ENCODE peak calls at places on chromosomes 3 and 15, in nine cellular contexts. One of them, this sample, is unnamed.

GRCh38 chr3:153289334-153289808 is 127.3 kb downstream of the RAP2B start:
- DNase-seq in left lung: no peak
- DNase-seq in RWPE1: no peak
- DNase-seq in IMR-90: peak; percentile 63
- DNase-seq in GM12865: no peak
- DNase-seq in psoas muscle: no peak
- DNase-seq in NCI-H345: no peak
- DNase-seq in mucosa of descending colon: no peak
- DNase-seq in stimulated activated CD4-positive, alpha-beta T cell treated with anti-CD3 and anti-CD28 coated beads, Interleukin-1b, Interleukin-23, amount 100 ng/mL, for 1 hour: no peak
- DNase-seq in this sample: no peak

GRCh38 chr3:54040476-54040875 is 81.9 kb upstream of the CACNA2D3 start:
- DNase-seq in psoas muscle: no peak
- DNase-seq in NCI-H345: no peak
- DNase-seq in mucosa of descending colon: no peak
- DNase-seq in GM12865: no peak
- DNase-seq in RWPE1: no peak
- DNase-seq in left lung: no peak
- DNase-seq in IMR-90: no peak
- DNase-seq in stimulated activated CD4-positive, alpha-beta T cell treated with anti-CD3 and anti-CD28 coated beads, Interleukin-1b, Interleukin-23, amount 100 ng/mL, for 1 hour: no peak
- DNase-seq in this sample: no peak

GRCh38 chr15:39976291-39977274 is 42.7 kb downstream of the EIF2AK4 start:
- DNase-seq in left lung: peak; percentile 81
- DNase-seq in stimulated activated CD4-positive, alpha-beta T cell treated with anti-CD3 and anti-CD28 coated beads, Interleukin-1b, Interleukin-23, amount 100 ng/mL, for 1 hour: no peak
- DNase-seq in IMR-90: peak; percentile 52
- DNase-seq in mucosa of descending colon: peak; percentile 55
- DNase-seq in NCI-H345: no peak
- DNase-seq in psoas muscle: peak; percentile 76
- DNase-seq in RWPE1: peak; percentile 55
- DNase-seq in GM12865: no peak
- DNase-seq in this sample: no peak

GRCh38 chr3:139378587-139378986 is 10.9 kb downstream of the COPB2 start:
- DNase-seq in NCI-H345: peak; percentile 75
- DNase-seq in IMR-90: peak; percentile 52
- DNase-seq in RWPE1: no peak
- DNase-seq in mucosa of descending colon: no peak
- DNase-seq in stimulated activated CD4-positive, alpha-beta T cell treated with anti-CD3 and anti-CD28 coated beads, Interleukin-1b, Interleukin-23, amount 100 ng/mL, for 1 hour: no peak
- DNase-seq in psoas muscle: no peak
- DNase-seq in left lung: no peak
- DNase-seq in GM12865: no peak
- DNase-seq in this sample: no peak

GRCh38 chr15:79418693-79419279 is 13.3 kb upstream of the MINAR1 start:
- DNase-seq in stimulated activated CD4-positive, alpha-beta T cell treated with anti-CD3 and anti-CD28 coated beads, Interleukin-1b, Interleukin-23, amount 100 ng/mL, for 1 hour: no peak
- DNase-seq in RWPE1: no peak
- DNase-seq in NCI-H345: no peak
- DNase-seq in left lung: no peak
- DNase-seq in psoas muscle: no peak
- DNase-seq in IMR-90: no peak
- DNase-seq in GM12865: no peak
- DNase-seq in mucosa of descending colon: no peak
- DNase-seq in this sample: no peak

GRCh38 chr3:63972196-63972595 is 51.1 kb downstream of the PSMD6 start:
- DNase-seq in RWPE1: no peak
- DNase-seq in left lung: no peak
- DNase-seq in IMR-90: peak; percentile 89
- DNase-seq in mucosa of descending colon: no peak
- DNase-seq in NCI-H345: no peak
- DNase-seq in stimulated activated CD4-positive, alpha-beta T cell treated with anti-CD3 and anti-CD28 coated beads, Interleukin-1b, Interleukin-23, amount 100 ng/mL, for 1 hour: no peak
- DNase-seq in psoas muscle: no peak
- DNase-seq in GM12865: no peak
- DNase-seq in this sample: no peak

GRCh38 chr15:80010131-80010673 is 39.2 kb upstream of the BCL2A1 start:
- DNase-seq in NCI-H345: peak; percentile 39
- DNase-seq in IMR-90: no peak
- DNase-seq in GM12865: peak; percentile 77
- DNase-seq in mucosa of descending colon: no peak
- DNase-seq in psoas muscle: no peak
- DNase-seq in left lung: no peak
- DNase-seq in RWPE1: peak; percentile 45
- DNase-seq in stimulated activated CD4-positive, alpha-beta T cell treated with anti-CD3 and anti-CD28 coated beads, Interleukin-1b, Interleukin-23, amount 100 ng/mL, for 1 hour: no peak
- DNase-seq in this sample: no peak

GRCh38 chr3:54957711-54958110 is 29.9 kb upstream of the LRTM1 start:
- DNase-seq in psoas muscle: no peak
- DNase-seq in RWPE1: no peak
- DNase-seq in IMR-90: peak; percentile 31
- DNase-seq in left lung: no peak
- DNase-seq in mucosa of descending colon: no peak
- DNase-seq in NCI-H345: peak; percentile 27
- DNase-seq in stimulated activated CD4-positive, alpha-beta T cell treated with anti-CD3 and anti-CD28 coated beads, Interleukin-1b, Interleukin-23, amount 100 ng/mL, for 1 hour: no peak
- DNase-seq in GM12865: no peak
- DNase-seq in this sample: no peak

GRCh38 chr3:87120221-87120620 is 106.9 kb upstream of the CHMP2B start:
- DNase-seq in psoas muscle: no peak
- DNase-seq in IMR-90: no peak
- DNase-seq in GM12865: no peak
- DNase-seq in mucosa of descending colon: no peak
- DNase-seq in RWPE1: no peak
- DNase-seq in NCI-H345: no peak
- DNase-seq in stimulated activated CD4-positive, alpha-beta T cell treated with anti-CD3 and anti-CD28 coated beads, Interleukin-1b, Interleukin-23, amount 100 ng/mL, for 1 hour: no peak
- DNase-seq in left lung: no peak
- DNase-seq in this sample: no peak

GRCh38 chr15:44670087-44670945 is 6.9 kb upstream of the SPG11 start:
- DNase-seq in RWPE1: no peak
- DNase-seq in NCI-H345: no peak
- DNase-seq in GM12865: no peak
- DNase-seq in psoas muscle: no peak
- DNase-seq in stimulated activated CD4-positive, alpha-beta T cell treated with anti-CD3 and anti-CD28 coated beads, Interleukin-1b, Interleukin-23, amount 100 ng/mL, for 1 hour: no peak
- DNase-seq in left lung: no peak
- DNase-seq in IMR-90: no peak
- DNase-seq in mucosa of descending colon: no peak
- DNase-seq in this sample: no peak

GRCh38 chr3:181722156-181722555 is 10.4 kb downstream of the SOX2 start:
- DNase-seq in psoas muscle: no peak
- DNase-seq in left lung: no peak
- DNase-seq in IMR-90: no peak
- DNase-seq in RWPE1: no peak
- DNase-seq in stimulated activated CD4-positive, alpha-beta T cell treated with anti-CD3 and anti-CD28 coated beads, Interleukin-1b, Interleukin-23, amount 100 ng/mL, for 1 hour: no peak
- DNase-seq in mucosa of descending colon: no peak
- DNase-seq in GM12865: no peak
- DNase-seq in NCI-H345: peak; percentile 76
- DNase-seq in this sample: no peak

GRCh38 chr15:27587810-27588209 is 511.3 kb downstream of the OCA2 start:
- DNase-seq in IMR-90: no peak
- DNase-seq in left lung: no peak
- DNase-seq in GM12865: no peak
- DNase-seq in stimulated activated CD4-positive, alpha-beta T cell treated with anti-CD3 and anti-CD28 coated beads, Interleukin-1b, Interleukin-23, amount 100 ng/mL, for 1 hour: no peak
- DNase-seq in NCI-H345: peak; percentile 27
- DNase-seq in mucosa of descending colon: no peak
- DNase-seq in psoas muscle: no peak
- DNase-seq in RWPE1: peak; percentile 8
- DNase-seq in this sample: no peak

GRCh38 chr15:81567924-81568323 is 193.9 kb upstream of the TMC3 start:
- DNase-seq in RWPE1: no peak
- DNase-seq in GM12865: no peak
- DNase-seq in left lung: no peak
- DNase-seq in NCI-H345: no peak
- DNase-seq in mucosa of descending colon: no peak
- DNase-seq in stimulated activated CD4-positive, alpha-beta T cell treated with anti-CD3 and anti-CD28 coated beads, Interleukin-1b, Interleukin-23, amount 100 ng/mL, for 1 hour: no peak
- DNase-seq in IMR-90: no peak
- DNase-seq in psoas muscle: no peak
- DNase-seq in this sample: no peak

GRCh38 chr3:180680097-180680430 is 775 bp upstream of the CCDC39 start:
- DNase-seq in GM12865: peak; percentile 61
- DNase-seq in psoas muscle: no peak
- DNase-seq in IMR-90: peak; percentile 18
- DNase-seq in RWPE1: peak; percentile 43
- DNase-seq in NCI-H345: peak; percentile 87
- DNase-seq in left lung: no peak
- DNase-seq in mucosa of descending colon: no peak
- DNase-seq in stimulated activated CD4-positive, alpha-beta T cell treated with anti-CD3 and anti-CD28 coated beads, Interleukin-1b, Interleukin-23, amount 100 ng/mL, for 1 hour: no peak
- DNase-seq in this sample: peak; percentile 1

GRCh38 chr3:126146525-126147146 is 33.8 kb downstream of the ALDH1L1 start:
- DNase-seq in left lung: peak; percentile 51
- DNase-seq in mucosa of descending colon: no peak
- DNase-seq in stimulated activated CD4-positive, alpha-beta T cell treated with anti-CD3 and anti-CD28 coated beads, Interleukin-1b, Interleukin-23, amount 100 ng/mL, for 1 hour: no peak
- DNase-seq in GM12865: no peak
- DNase-seq in psoas muscle: peak; percentile 33
- DNase-seq in RWPE1: no peak
- DNase-seq in IMR-90: no peak
- DNase-seq in NCI-H345: no peak
- DNase-seq in this sample: no peak

GRCh38 chr3:68239542-68239941 is 585.1 kb upstream of the SUCLG2 start:
- DNase-seq in left lung: no peak
- DNase-seq in IMR-90: no peak
- DNase-seq in GM12865: no peak
- DNase-seq in mucosa of descending colon: no peak
- DNase-seq in psoas muscle: no peak
- DNase-seq in stimulated activated CD4-positive, alpha-beta T cell treated with anti-CD3 and anti-CD28 coated beads, Interleukin-1b, Interleukin-23, amount 100 ng/mL, for 1 hour: no peak
- DNase-seq in NCI-H345: no peak
- DNase-seq in RWPE1: no peak
- DNase-seq in this sample: no peak

GRCh38 chr3:123329636-123330340 is 119.1 kb downstream of the ADCY5 start:
- DNase-seq in left lung: peak; percentile 32
- DNase-seq in NCI-H345: no peak
- DNase-seq in psoas muscle: no peak
- DNase-seq in GM12865: no peak
- DNase-seq in IMR-90: no peak
- DNase-seq in RWPE1: no peak
- DNase-seq in mucosa of descending colon: no peak
- DNase-seq in stimulated activated CD4-positive, alpha-beta T cell treated with anti-CD3 and anti-CD28 coated beads, Interleukin-1b, Interleukin-23, amount 100 ng/mL, for 1 hour: no peak
- DNase-seq in this sample: no peak

GRCh38 chr3:73206006-73206405 is 144.5 kb downstream of the EBLN2 start:
- DNase-seq in NCI-H345: no peak
- DNase-seq in psoas muscle: no peak
- DNase-seq in left lung: no peak
- DNase-seq in IMR-90: no peak
- DNase-seq in RWPE1: no peak
- DNase-seq in stimulated activated CD4-positive, alpha-beta T cell treated with anti-CD3 and anti-CD28 coated beads, Interleukin-1b, Interleukin-23, amount 100 ng/mL, for 1 hour: no peak
- DNase-seq in GM12865: no peak
- DNase-seq in mucosa of descending colon: no peak
- DNase-seq in this sample: no peak

GRCh38 chr3:64002248-64002647 is 21.0 kb downstream of the PSMD6 start:
- DNase-seq in IMR-90: no peak
- DNase-seq in NCI-H345: no peak
- DNase-seq in left lung: no peak
- DNase-seq in psoas muscle: no peak
- DNase-seq in RWPE1: no peak
- DNase-seq in mucosa of descending colon: no peak
- DNase-seq in GM12865: no peak
- DNase-seq in stimulated activated CD4-positive, alpha-beta T cell treated with anti-CD3 and anti-CD28 coated beads, Interleukin-1b, Interleukin-23, amount 100 ng/mL, for 1 hour: no peak
- DNase-seq in this sample: no peak

GRCh38 chr15:72184165-72184811 is 13.3 kb downstream of the GRAMD2A start:
- DNase-seq in stimulated activated CD4-positive, alpha-beta T cell treated with anti-CD3 and anti-CD28 coated beads, Interleukin-1b, Interleukin-23, amount 100 ng/mL, for 1 hour: no peak
- DNase-seq in IMR-90: no peak
- DNase-seq in GM12865: no peak
- DNase-seq in NCI-H345: no peak
- DNase-seq in psoas muscle: peak; percentile 65
- DNase-seq in mucosa of descending colon: peak; percentile 53
- DNase-seq in RWPE1: peak; percentile 53
- DNase-seq in left lung: peak; percentile 91
- DNase-seq in this sample: no peak

GRCh38 chr3:57756528-57757401 is 656 bp downstream of the SLMAP start:
- DNase-seq in mucosa of descending colon: peak; percentile 73
- DNase-seq in psoas muscle: peak; percentile 81
- DNase-seq in RWPE1: no peak
- DNase-seq in left lung: peak; percentile 88
- DNase-seq in IMR-90: peak; percentile 74
- DNase-seq in NCI-H345: peak; percentile 24
- DNase-seq in stimulated activated CD4-positive, alpha-beta T cell treated with anti-CD3 and anti-CD28 coated beads, Interleukin-1b, Interleukin-23, amount 100 ng/mL, for 1 hour: no peak
- DNase-seq in GM12865: peak; percentile 48
- DNase-seq in this sample: no peak

GRCh38 chr3:38459499-38460048 is 5.9 kb downstream of the ACVR2B start:
- DNase-seq in left lung: no peak
- DNase-seq in GM12865: no peak
- DNase-seq in psoas muscle: no peak
- DNase-seq in RWPE1: no peak
- DNase-seq in IMR-90: no peak
- DNase-seq in NCI-H345: no peak
- DNase-seq in mucosa of descending colon: no peak
- DNase-seq in stimulated activated CD4-positive, alpha-beta T cell treated with anti-CD3 and anti-CD28 coated beads, Interleukin-1b, Interleukin-23, amount 100 ng/mL, for 1 hour: no peak
- DNase-seq in this sample: no peak

GRCh38 chr15:75891895-75892294 is 11.8 kb upstream of the FBXO22 start:
- DNase-seq in psoas muscle: no peak
- DNase-seq in stimulated activated CD4-positive, alpha-beta T cell treated with anti-CD3 and anti-CD28 coated beads, Interleukin-1b, Interleukin-23, amount 100 ng/mL, for 1 hour: no peak
- DNase-seq in IMR-90: peak; percentile 96
- DNase-seq in mucosa of descending colon: no peak
- DNase-seq in left lung: no peak
- DNase-seq in RWPE1: peak; percentile 46
- DNase-seq in NCI-H345: no peak
- DNase-seq in GM12865: no peak
- DNase-seq in this sample: no peak

GRCh38 chr3:191198886-191199285 is at the start of gene OSTN:
- DNase-seq in IMR-90: no peak
- DNase-seq in NCI-H345: no peak
- DNase-seq in psoas muscle: no peak
- DNase-seq in mucosa of descending colon: no peak
- DNase-seq in GM12865: no peak
- DNase-seq in RWPE1: no peak
- DNase-seq in stimulated activated CD4-positive, alpha-beta T cell treated with anti-CD3 and anti-CD28 coated beads, Interleukin-1b, Interleukin-23, amount 100 ng/mL, for 1 hour: no peak
- DNase-seq in left lung: no peak
- DNase-seq in this sample: no peak

GRCh38 chr3:140501770-140502364 is 176.0 kb upstream of the TRIM42 start:
- DNase-seq in IMR-90: no peak
- DNase-seq in mucosa of descending colon: no peak
- DNase-seq in NCI-H345: no peak
- DNase-seq in stimulated activated CD4-positive, alpha-beta T cell treated with anti-CD3 and anti-CD28 coated beads, Interleukin-1b, Interleukin-23, amount 100 ng/mL, for 1 hour: no peak
- DNase-seq in GM12865: no peak
- DNase-seq in RWPE1: no peak
- DNase-seq in psoas muscle: no peak
- DNase-seq in left lung: no peak
- DNase-seq in this sample: no peak

GRCh38 chr3:137612293-137612692 is 151.8 kb upstream of the SOX14 start:
- DNase-seq in stimulated activated CD4-positive, alpha-beta T cell treated with anti-CD3 and anti-CD28 coated beads, Interleukin-1b, Interleukin-23, amount 100 ng/mL, for 1 hour: no peak
- DNase-seq in GM12865: no peak
- DNase-seq in left lung: no peak
- DNase-seq in NCI-H345: no peak
- DNase-seq in mucosa of descending colon: no peak
- DNase-seq in IMR-90: no peak
- DNase-seq in psoas muscle: no peak
- DNase-seq in RWPE1: no peak
- DNase-seq in this sample: no peak

GRCh38 chr3:27165348-27165747 is 203.8 kb downstream of the NEK10 start:
- DNase-seq in psoas muscle: no peak
- DNase-seq in left lung: no peak
- DNase-seq in mucosa of descending colon: no peak
- DNase-seq in stimulated activated CD4-positive, alpha-beta T cell treated with anti-CD3 and anti-CD28 coated beads, Interleukin-1b, Interleukin-23, amount 100 ng/mL, for 1 hour: no peak
- DNase-seq in NCI-H345: no peak
- DNase-seq in GM12865: no peak
- DNase-seq in IMR-90: peak; percentile 42
- DNase-seq in RWPE1: no peak
- DNase-seq in this sample: no peak

GRCh38 chr3:130658666-130659065 is 88.0 kb downstream of the PIK3R4 start:
- DNase-seq in stimulated activated CD4-positive, alpha-beta T cell treated with anti-CD3 and anti-CD28 coated beads, Interleukin-1b, Interleukin-23, amount 100 ng/mL, for 1 hour: no peak
- DNase-seq in left lung: no peak
- DNase-seq in mucosa of descending colon: no peak
- DNase-seq in GM12865: no peak
- DNase-seq in RWPE1: no peak
- DNase-seq in IMR-90: peak; percentile 36
- DNase-seq in psoas muscle: no peak
- DNase-seq in NCI-H345: no peak
- DNase-seq in this sample: no peak

GRCh38 chr15:40493089-40493840 is 22.5 kb downstream of the CHST14 start:
- DNase-seq in stimulated activated CD4-positive, alpha-beta T cell treated with anti-CD3 and anti-CD28 coated beads, Interleukin-1b, Interleukin-23, amount 100 ng/mL, for 1 hour: peak; percentile 22
- DNase-seq in NCI-H345: no peak
- DNase-seq in psoas muscle: no peak
- DNase-seq in left lung: no peak
- DNase-seq in IMR-90: no peak
- DNase-seq in RWPE1: peak; percentile 55
- DNase-seq in mucosa of descending colon: no peak
- DNase-seq in GM12865: peak; percentile 24
- DNase-seq in this sample: no peak

GRCh38 chr3:99256788-99257187 is 355.3 kb upstream of the DCBLD2 start:
- DNase-seq in RWPE1: no peak
- DNase-seq in NCI-H345: no peak
- DNase-seq in GM12865: no peak
- DNase-seq in stimulated activated CD4-positive, alpha-beta T cell treated with anti-CD3 and anti-CD28 coated beads, Interleukin-1b, Interleukin-23, amount 100 ng/mL, for 1 hour: no peak
- DNase-seq in psoas muscle: no peak
- DNase-seq in mucosa of descending colon: no peak
- DNase-seq in left lung: no peak
- DNase-seq in IMR-90: no peak
- DNase-seq in this sample: no peak

GRCh38 chr3:5197022-5197421 is 9.5 kb downstream of the EDEM1 start:
- DNase-seq in IMR-90: peak; percentile 60
- DNase-seq in NCI-H345: no peak
- DNase-seq in left lung: no peak
- DNase-seq in stimulated activated CD4-positive, alpha-beta T cell treated with anti-CD3 and anti-CD28 coated beads, Interleukin-1b, Interleukin-23, amount 100 ng/mL, for 1 hour: no peak
- DNase-seq in psoas muscle: no peak
- DNase-seq in GM12865: no peak
- DNase-seq in RWPE1: peak; percentile 30
- DNase-seq in mucosa of descending colon: no peak
- DNase-seq in this sample: no peak

This sample was measured in T-cell.